ENCODE peak calls at places on chromosomes 12 and 14, in six cellular contexts. G is IMR-90, U is H9, A is H1, B is mesendoderm, L is mesenchymal stem cell. D is an unnamed sample. For H3K4me1, the result is how much of the 10 kb centered on the place peaks cover.

GRCh38 chr14:36511981-36512584 is 7.9 kb downstream of the NKX2-1 start:
- DNase-seq in G (no peak), U (no peak), A (no peak), B (no peak), L (no peak), D (no peak)

GRCh38 chr12:67482751-67483661 is 165.5 kb upstream of the DYRK2 start:
- DNase-seq in G (peak), U (no peak), A (no peak), B (no peak), L (peak), D (no peak)

GRCh38 chr12:124992874-124993567 is 424 bp upstream of the BRI3BP start:
- DNase-seq in G (peak), U (peak), A (peak), B (peak), L (peak), D (peak)

GRCh38 chr12:117024961-117025480 is 74.2 kb downstream of the TESC start:
- DNase-seq in G (no peak), U (peak), A (no peak), B (no peak), L (no peak), D (no peak)

GRCh38 chr14:62706217-62706616 is 339.0 kb downstream of the KCNH5 start:
- DNase-seq in G (peak), U (no peak), A (no peak), B (no peak), L (no peak), D (no peak)

GRCh38 chr12:98847242-98847641 is 202.2 kb downstream of the APAF1 start:
- DNase-seq in G (no peak), U (no peak), A (no peak), B (no peak), L (no peak), D (no peak)

GRCh38 chr14:94005324-94005723 is 8.2 kb downstream of the CCDC197 start:
- DNase-seq in G (no peak), U (no peak), A (no peak), B (peak), L (no peak), D (no peak)

GRCh38 chr12:129544716-129545115 is 359.1 kb downstream of the TMEM132D start:
- DNase-seq in G (no peak), U (no peak), A (no peak), B (no peak), L (no peak), D (no peak)

GRCh38 chr12:3045494-3045893 is 31.7 kb upstream of the TSPAN9 start:
- DNase-seq in G (no peak), U (no peak), A (no peak), B (no peak), L (no peak), D (no peak)

GRCh38 chr12:62632521-62632920 is 165.9 kb downstream of the MON2 start:
- DNase-seq in G (no peak), U (peak), A (no peak), B (peak), L (peak), D (no peak)

GRCh38 chr14:42143114-42143513 is 536.4 kb downstream of the LRFN5 start:
- DNase-seq in G (no peak), U (no peak), A (no peak), B (no peak), L (no peak), D (no peak)

GRCh38 chr14:93870377-93870776 is 56.8 kb upstream of the FAM181A start:
- DNase-seq in G (no peak), U (no peak), A (no peak), B (no peak), L (no peak), D (no peak)

GRCh38 chr12:131011165-131012079 is 57.7 kb downstream of the ADGRD1 start:
- DNase-seq in G (no peak), U (no peak), A (no peak), B (no peak), L (no peak), D (no peak)

GRCh38 chr12:122094735-122095561 is 16.4 kb downstream of the MLXIP start:
- DNase-seq in G (peak), U (no peak), A (no peak), B (no peak), L (peak), D (no peak)

GRCh38 chr12:132078190-132078589 is 65.9 kb downstream of the DDX51 start:
- DNase-seq in G (peak), U (no peak), A (no peak), B (no peak), L (no peak), D (no peak)

GRCh38 chr14:69657961-69658360 is 46.6 kb downstream of the SUSD6 start:
- DNase-seq in G (peak), U (peak), A (no peak), B (peak), L (no peak), D (no peak)

GRCh38 chr12:84973026-84973425 is 60.4 kb upstream of the SLC6A15 start:
- DNase-seq in G (no peak), U (no peak), A (no peak), B (no peak), L (peak), D (no peak)

GRCh38 chr14:95356245-95356850 is 36.6 kb upstream of the CLMN start:
- DNase-seq in G (no peak), U (no peak), A (no peak), B (no peak), L (no peak), D (no peak)

GRCh38 chr14:96274122-96274910 is 18.3 kb downstream of the BDKRB1 start:
- DNase-seq in G (peak), U (no peak), A (no peak), B (no peak), L (peak), D (no peak)

GRCh38 chr12:24991209-24992049 is 42.5 kb upstream of the BCAT1 start:
- DNase-seq in G (peak), U (no peak), A (no peak), B (peak), L (peak), D (peak)

GRCh38 chr14:34362625-34363251 is 99.3 kb downstream of the SPTSSA start:
- DNase-seq in G (no peak), U (no peak), A (no peak), B (no peak), L (no peak), D (no peak)

GRCh38 chr12:117013726-117014125 is 85.5 kb downstream of the TESC start:
- DNase-seq in G (peak), U (no peak), A (no peak), B (no peak), L (peak), D (no peak)

GRCh38 chr12:39892146-39892545 is 213.7 kb downstream of the SLC2A13 start:
- DNase-seq in G (no peak), U (no peak), A (no peak), B (no peak), L (no peak), D (no peak)

GRCh38 chr14:102659797-102660196 is 67.3 kb downstream of the RCOR1 start:
- DNase-seq in G (peak), U (no peak), A (no peak), B (no peak), L (peak), D (no peak)

GRCh38 chr14:73465833-73466532 is 7.6 kb upstream of the NUMB start:
- DNase-seq in G (peak), U (no peak), A (no peak), B (no peak), L (peak), D (no peak)

GRCh38 chr12:83827193-83827592 is 1085.4 kb downstream of the SLC6A15 start:
- DNase-seq in G (no peak), U (no peak), A (no peak), B (no peak), L (no peak), D (no peak)

GRCh38 chr14:69088523-69089445 is 64.1 kb downstream of the DCAF5 start:
- DNase-seq in G (peak), U (no peak), A (no peak), B (no peak), L (peak), D (no peak)

GRCh38 chr12:109770104-109770860 is 56.7 kb downstream of the FAM222A start:
- DNase-seq in G (no peak), U (peak), A (no peak), B (no peak), L (no peak), D (no peak)

GRCh38 chr12:65106948-65107347 is 14.2 kb downstream of the WIF1 start:
- DNase-seq in G (peak), U (no peak), A (no peak), B (no peak), L (no peak), D (no peak)

GRCh38 chr14:95258156-95258555 is 61.6 kb downstream of the CLMN start:
- DNase-seq in G (no peak), U (no peak), A (no peak), B (no peak), L (no peak), D (no peak)

GRCh38 chr12:31322651-31323248 is 3.2 kb downstream of the SINHCAF start:
- DNase-seq in G (peak), U (no peak), A (no peak), B (peak), L (peak), D (peak)

GRCh38 chr12:94094700-94095099 is 53.7 kb upstream of the PLXNC1 start:
- DNase-seq in G (no peak), U (no peak), A (no peak), B (no peak), L (no peak), D (no peak)

GRCh38 chr14:92121670-92122350 is at the start of the genes CPSF2 and NDUFB1:
- DNase-seq in G (peak), U (peak), A (no peak), B (peak), L (peak), D (peak)

GRCh38 chr14:92122351-92122677 is 545 bp downstream of the CPSF2 start:
- DNase-seq in G (peak), U (no peak), A (no peak), B (peak), L (peak), D (peak)

GRCh38 chr14:92122761-92123160 is 992 bp downstream of the CPSF2 start:
- DNase-seq in G (no peak), U (no peak), A (no peak), B (no peak), L (no peak), D (no peak)

GRCh38 chr14:92121207-92121669 is 268 bp downstream of the NDUFB1 start:
- DNase-seq in G (peak), U (no peak), A (no peak), B (no peak), L (peak), D (peak)
- H2BK120ac ChIP-seq in G (peak), U (no peak), A (no peak), B (no peak), L (no peak), D (no peak)

DNA sequence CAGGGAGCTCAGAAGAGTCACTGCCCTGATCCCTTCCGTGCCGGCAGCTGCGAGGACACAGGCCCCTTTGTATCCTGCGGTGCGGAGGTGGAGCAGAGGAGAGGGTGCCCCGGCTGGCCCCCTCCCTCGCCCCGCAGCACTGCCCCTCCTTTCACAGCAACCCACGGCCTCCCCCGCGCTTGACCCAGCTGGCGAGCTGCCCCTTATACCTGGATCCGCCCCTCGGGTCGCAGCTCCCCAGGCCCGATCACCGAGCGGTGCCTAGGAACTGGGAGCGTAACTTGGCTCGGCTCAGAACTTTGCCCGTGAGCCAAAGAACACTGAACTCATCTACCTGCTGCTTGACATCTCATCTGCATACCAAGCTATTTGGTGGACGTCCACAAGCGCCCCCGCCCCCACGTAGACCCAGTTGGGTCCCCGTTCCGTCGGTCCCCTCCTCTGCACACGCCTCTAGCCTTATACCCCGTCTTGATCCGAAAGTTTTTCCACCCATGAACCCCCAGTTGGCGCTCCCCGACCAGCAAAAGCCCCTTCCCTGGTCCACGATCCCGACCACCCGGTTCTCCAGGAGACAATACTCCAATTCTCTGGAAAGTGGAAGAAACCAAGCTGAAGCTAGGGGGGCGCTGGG is 697 bp upstream of the DNAJC14 start:
- DNase-seq in G (no peak), U (peak), A (no peak), B (peak), L (no peak), D (no peak)
- H4K8ac ChIP-seq in G (peak), U (no peak), A (peak), B (no peak), L (no peak), D (no peak)

GRCh38 chr12:47207829-47208248 is 128.1 kb upstream of the AMIGO2 start:
- DNase-seq in G (no peak), U (no peak), A (no peak), B (no peak), L (no peak), D (no peak)
- H3K4me1 ChIP-seq in G (under half), U (under half), A (under half), B (under half), L (under half), D (under half)

DNA sequence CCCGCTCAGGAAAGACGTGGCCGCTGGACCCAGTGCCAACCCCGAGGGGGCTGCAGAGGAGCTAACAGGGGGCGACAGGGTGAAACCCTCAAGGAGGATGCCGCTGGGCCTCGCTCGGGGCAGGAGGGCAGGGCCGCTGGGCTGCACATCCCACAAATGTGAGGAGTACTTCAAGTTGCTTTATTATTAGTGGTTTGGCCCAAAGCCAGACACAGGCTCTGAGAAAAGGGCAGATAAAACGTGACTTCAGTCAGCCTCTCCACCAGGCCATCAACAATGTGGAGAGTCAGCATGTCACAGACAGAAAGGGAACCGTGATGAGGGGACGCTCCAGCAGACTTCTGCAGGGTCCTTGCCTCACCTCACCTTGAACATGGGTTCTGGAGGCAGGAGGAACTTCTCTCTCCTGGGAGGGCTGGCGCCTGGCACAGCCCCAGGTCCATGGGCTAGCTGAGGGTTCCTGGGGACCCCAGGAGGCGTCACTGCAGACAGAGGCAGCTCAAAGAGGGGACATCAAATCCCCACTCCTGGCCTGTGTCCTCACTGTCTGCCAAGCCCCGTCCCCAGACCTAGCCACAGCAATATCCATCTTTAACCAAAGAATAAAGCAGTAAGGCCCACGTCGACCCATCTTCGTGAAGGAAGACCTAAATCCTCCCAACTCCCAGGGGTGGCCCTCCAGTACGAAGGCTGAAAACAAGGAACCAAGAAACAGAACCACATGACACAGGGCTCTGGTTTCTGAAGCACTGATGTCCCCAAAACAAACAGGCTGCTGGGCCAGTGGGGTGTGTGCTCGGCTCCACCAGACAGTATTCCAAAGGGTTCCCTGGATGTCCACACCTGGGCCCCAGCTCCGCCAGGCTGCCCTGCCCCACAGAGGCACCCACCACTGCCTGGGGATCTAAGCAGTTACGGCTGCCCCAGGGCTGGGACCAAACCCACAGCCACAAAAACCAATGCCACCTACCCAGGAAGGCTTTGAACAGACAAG is 35.1 kb downstream of the CCDC85C start:
- DNase-seq in G (peak), U (no peak), A (no peak), B (no peak), L (peak), D (no peak)
- H2BK120ac ChIP-seq in G (peak), U (no peak), A (no peak), B (no peak), L (no peak), D (no peak)

DNA sequence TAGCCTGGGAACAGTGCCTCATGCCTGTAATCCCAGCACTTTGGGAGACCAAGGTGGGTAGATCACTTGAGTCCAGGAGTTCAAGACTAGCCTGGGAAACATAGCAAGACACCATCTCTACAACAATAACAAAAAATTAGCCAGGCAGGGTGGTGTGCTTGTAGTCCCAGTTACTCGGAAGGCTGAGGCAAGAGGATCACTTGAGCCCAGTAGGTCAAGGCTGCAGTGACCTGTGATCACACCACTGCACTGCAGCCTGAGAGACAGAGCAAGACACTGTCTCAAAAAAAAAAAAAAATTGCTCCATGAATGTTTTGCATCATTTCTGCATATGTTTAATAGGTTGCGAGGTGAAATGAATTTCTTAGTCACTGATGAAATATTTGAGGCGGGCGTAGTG is 24.2 kb downstream of the DTX1 start:
- DNase-seq in G (no peak), U (no peak), A (no peak), B (no peak), L (no peak), D (no peak)
- H4K8ac ChIP-seq in G (no peak), U (no peak), A (no peak), B (no peak), L (no peak), D (no peak)

DNA sequence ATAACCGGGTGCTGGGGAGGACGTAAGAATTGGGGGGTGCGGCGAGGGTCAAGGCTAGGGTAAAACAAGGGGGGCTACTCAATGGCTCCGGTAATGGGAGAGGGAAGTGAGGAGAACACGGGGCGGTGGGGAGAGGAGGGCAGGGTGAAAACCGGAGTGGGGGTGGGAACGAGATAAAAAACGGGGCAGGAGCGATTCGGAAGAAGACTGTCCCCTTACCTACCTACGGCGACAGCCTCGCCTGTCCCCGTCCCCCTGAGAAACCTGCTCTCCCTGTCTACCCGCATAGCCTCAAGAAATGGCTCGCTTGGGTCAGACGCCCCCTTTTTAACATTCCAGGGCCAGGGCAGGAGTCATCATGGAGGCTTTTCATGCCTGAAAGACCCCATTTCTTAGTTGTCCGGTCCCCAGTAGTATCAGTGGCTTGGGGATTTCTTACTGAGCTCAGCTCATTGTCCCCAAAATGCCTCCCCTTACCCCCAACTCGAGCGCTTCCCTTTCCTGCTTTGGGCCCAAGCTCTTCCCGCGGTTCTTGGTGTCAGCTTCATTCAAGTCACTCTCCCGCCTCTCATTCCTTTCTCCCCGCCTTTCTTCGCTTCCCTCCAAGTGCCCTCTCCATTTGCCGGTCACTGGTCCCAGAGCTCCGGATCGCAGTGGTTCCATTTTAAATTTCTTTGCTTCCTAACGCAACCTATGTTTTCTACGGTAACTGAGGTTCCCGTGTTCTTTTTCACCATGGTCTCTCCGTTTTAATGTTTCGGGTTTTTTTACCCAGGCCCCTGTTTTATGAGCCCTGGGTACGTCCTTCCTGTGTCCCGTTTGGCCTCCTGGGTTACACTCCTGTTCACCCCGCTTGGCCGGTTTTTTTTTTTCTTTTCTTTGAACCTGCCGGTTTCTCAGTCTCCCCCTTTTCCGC is 1.2 kb upstream of the WSB2 start:
- DNase-seq in G (peak), U (peak), A (no peak), B (peak), L (peak), D (peak)
- H3K4me1 ChIP-seq in G (under half), U (under half), A (under half), B (under half), L (under half), D (under half)

GRCh38 chr12:102119674-102120563 is at the start of the genes NUP37 and PARPBP:
- DNase-seq in G (peak), U (peak), A (peak), B (peak), L (peak), D (peak)
- H2BK120ac ChIP-seq in G (peak), U (no peak), A (peak), B (no peak), L (peak), D (no peak)

DNA sequence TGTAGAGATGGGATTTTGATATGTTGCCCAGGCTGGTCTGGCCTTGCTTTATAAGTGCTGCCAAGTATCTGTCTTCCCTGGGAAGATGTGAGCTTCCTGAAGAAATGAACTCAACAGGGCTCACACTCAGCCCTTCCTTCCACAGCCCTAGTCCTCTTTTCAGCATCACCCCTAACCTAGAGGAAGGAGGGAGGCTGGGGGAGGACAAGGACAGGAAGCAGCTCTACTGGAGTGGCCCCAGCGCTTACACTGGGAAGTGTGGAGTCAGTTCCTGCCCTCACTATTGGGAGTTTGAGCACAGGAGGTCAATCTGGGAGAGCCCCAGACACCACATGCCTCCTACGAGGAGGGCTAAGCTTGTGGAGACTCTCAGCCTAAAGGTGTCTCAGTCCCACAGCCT is 16.9 kb downstream of the GALNT6 start:
- DNase-seq in G (no peak), U (no peak), A (no peak), B (no peak), L (no peak), D (no peak)
- H4K8ac ChIP-seq in G (peak), U (no peak), A (no peak), B (no peak), L (peak), D (no peak)